ENCODE peak calls at places on chromosomes 12 and 14, in nine cellular contexts. I is GM20000; Z is NCI-H2107; W is activated naive CD8-positive, alpha-beta T cell treated with anti-CD3 and anti-CD28 coated beads for 36 hours; H is MV-4-11; D is naive thymus-derived CD4-positive, alpha-beta T cell; R is left cardiac atrium; K is psoas muscle; U is cerebellum. B is an unnamed sample.
A peak's percentile ranks its signal among the peaks of the same experiment; 100 is the strongest.

GRCh38 chr12:53286448-53286847 is 8.9 kb upstream of the PFDN5 start:
- DNase-seq in I (no peak), Z (no peak), W (no peak), H (no peak), D (no peak), R (no peak), K (no peak), U (no peak), B (no peak)

GRCh38 chr12:58502857-58503256 is 417.4 kb downstream of the LRIG3 start:
- DNase-seq in I (no peak), Z (no peak), W (no peak), H (no peak), D (no peak), R (no peak), K (no peak), U (no peak), B (no peak)

GRCh38 chr12:120831648-120832267 is 72.4 kb downstream of the SPPL3 start:
- DNase-seq in I (no peak), Z (no peak), W (no peak), H (no peak), D (no peak), R (no peak), K (no peak), U (no peak), B (no peak)

GRCh38 chr12:99200711-99201384 is 446.7 kb upstream of the GARIN6 start:
- DNase-seq in I (no peak), Z (no peak), W (no peak), H (no peak), D (no peak), R (no peak), K (no peak), U (no peak), B (no peak)

GRCh38 chr12:27624586-27624985 is 71.7 kb upstream of the REP15 start:
- DNase-seq in I (no peak), Z (no peak), W (no peak), H (no peak), D (no peak), R (no peak), K (no peak), U (no peak), B (no peak)

GRCh38 chr14:92362781-92363235 is 39.8 kb downstream of the SLC24A4 start:
- DNase-seq in I (no peak), Z (no peak), W (no peak), H (no peak), D (no peak), R (peak; percentile 40), K (no peak), U (peak; percentile 61), B (no peak)

GRCh38 chr12:7609480-7609879 is 56.2 kb downstream of the APOBEC1 start:
- DNase-seq in I (no peak), Z (no peak), W (no peak), H (peak; percentile 40), D (no peak), R (no peak), K (no peak), U (no peak), B (no peak)

GRCh38 chr12:55931780-55932545 is 1.0 kb downstream of the DGKA start:
- DNase-seq in I (peak; percentile 76), Z (no peak), W (peak; percentile 37), H (no peak), D (no peak), R (peak; percentile 67), K (peak; percentile 64), U (peak; percentile 69), B (peak; percentile 28)

GRCh38 chr14:100384819-100385813 is 62.0 kb downstream of the SLC25A47 start:
- DNase-seq in I (no peak), Z (peak; percentile 61), W (no peak), H (peak; percentile 50), D (no peak), R (no peak), K (no peak), U (peak; percentile 78), B (peak; percentile 14)

GRCh38 chr12:90126125-90126524 is 417.5 kb upstream of the ATP2B1 start:
- DNase-seq in I (no peak), Z (no peak), W (no peak), H (no peak), D (no peak), R (no peak), K (no peak), U (no peak), B (no peak)

GRCh38 chr12:69639400-69640016 is 28.8 kb upstream of the LRRC10 start:
- DNase-seq in I (peak; percentile 73), Z (peak; percentile 53), W (peak; percentile 60), H (peak; percentile 66), D (peak; percentile 51), R (peak; percentile 66), K (peak; percentile 77), U (peak; percentile 17), B (peak; percentile 83)

GRCh38 chr12:42761601-42762350 is 172.2 kb upstream of the PRICKLE1 start:
- DNase-seq in I (no peak), Z (no peak), W (no peak), H (no peak), D (no peak), R (no peak), K (no peak), U (no peak), B (no peak)

GRCh38 chr12:93103154-93103553 is 174.1 kb upstream of the EEA1 start:
- DNase-seq in I (no peak), Z (no peak), W (no peak), H (no peak), D (no peak), R (no peak), K (peak; percentile 54), U (no peak), B (no peak)

GRCh38 chr12:20716985-20717384 is 21.9 kb downstream of the SLCO1C1 start:
- DNase-seq in I (no peak), Z (no peak), W (no peak), H (no peak), D (no peak), R (no peak), K (no peak), U (no peak), B (no peak)

GRCh38 chr12:117069126-117069788 is 30.0 kb downstream of the TESC start:
- DNase-seq in I (no peak), Z (no peak), W (no peak), H (peak; percentile 39), D (no peak), R (no peak), K (no peak), U (no peak), B (no peak)

GRCh38 chr14:84871734-84872133 is 658.2 kb upstream of the FLRT2 start:
- DNase-seq in I (no peak), Z (no peak), W (no peak), H (no peak), D (no peak), R (no peak), K (no peak), U (no peak), B (no peak)

GRCh38 chr14:67461341-67461985 is 27.1 kb downstream of the TMEM229B start:
- DNase-seq in I (no peak), Z (no peak), W (no peak), H (no peak), D (no peak), R (no peak), K (no peak), U (peak; percentile 68), B (no peak)

GRCh38 chr12:89551747-89552146 is 25.9 kb upstream of the POC1B start:
- DNase-seq in I (no peak), Z (no peak), W (no peak), H (peak; percentile 60), D (no peak), R (no peak), K (no peak), U (no peak), B (no peak)

GRCh38 chr14:32049361-32050103 is 27.6 kb upstream of the ARHGAP5 start:
- DNase-seq in I (no peak), Z (no peak), W (no peak), H (peak; percentile 30), D (no peak), R (no peak), K (no peak), U (no peak), B (no peak)

GRCh38 chr12:127929172-127929571 is 337.8 kb upstream of the TMEM132C start:
- DNase-seq in I (no peak), Z (no peak), W (no peak), H (no peak), D (no peak), R (no peak), K (no peak), U (no peak), B (no peak)